ENCODE peak calls at places on chromosome 14, in eight cellular contexts. J is Right ventricle myocardium inferior; X is esophagus muscularis mucosa; R is GM04503; H is SJSA1; P is CD8-positive, alpha-beta memory T cell; F is GM10248; T is DND-41. N is an unnamed sample.
A peak's percentile ranks its signal among the peaks of the same experiment; 100 is the strongest.

GRCh38 chr14:52790011-52790755 is 1.2 kb downstream of the GNPNAT1 start:
- DNase-seq in J (no peak), X (no peak), R (no peak), H (no peak), P (no peak), F (no peak), T (no peak), N (no peak)

GRCh38 chr14:99546230-99546879 is 57.7 kb downstream of the CCDC85C start:
- DNase-seq in J (no peak), X (no peak), R (no peak), H (no peak), P (no peak), F (no peak), T (no peak), N (no peak)

GRCh38 chr14:100285021-100285912 is 21.0 kb downstream of the SLC25A29 start:
- DNase-seq in J (peak; percentile 88), X (no peak), R (no peak), H (peak; percentile 63), P (peak; percentile 79), F (peak; percentile 96), T (peak; percentile 79), N (peak; percentile 72)

GRCh38 chr14:23568600-23569310 is 1.2 kb upstream of the AP1G2 start:
- DNase-seq in J (no peak), X (no peak), R (no peak), H (no peak), P (no peak), F (no peak), T (peak; percentile 46), N (no peak)

GRCh38 chr14:56491299-56492285 is 88.0 kb upstream of the TMEM260 start:
- DNase-seq in J (no peak), X (peak; percentile 70), R (no peak), H (peak; percentile 43), P (peak; percentile 11), F (peak; percentile 18), T (peak; percentile 58), N (no peak)

GRCh38 chr14:21734457-21735074 is 60.9 kb upstream of the OR4E1 start:
- DNase-seq in J (no peak), X (no peak), R (no peak), H (no peak), P (peak; percentile 52), F (peak; percentile 35), T (peak; percentile 33), N (no peak)

GRCh38 chr14:53338192-53338591 is 185.1 kb upstream of the DDHD1 start:
- DNase-seq in J (no peak), X (no peak), R (no peak), H (peak; percentile 62), P (no peak), F (no peak), T (no peak), N (no peak)

GRCh38 chr14:36662543-36663403 is 1.1 kb downstream of the PAX9 start:
- DNase-seq in J (peak; percentile 70), X (no peak), R (no peak), H (peak; percentile 53), P (no peak), F (peak; percentile 11), T (no peak), N (no peak)